ENCODE peak calls at places on chromosome 16, in four cellular contexts. One of them, this sample, is unnamed.
A peak's percentile ranks its signal among the peaks of the same experiment; 100 is the strongest.

GRCh38 chr16:79417465-79418093 is 183.0 kb downstream of the MAF start:
- DNase-seq in cardiac muscle cell: no peak
- DNase-seq in colonic mucosa: no peak
- DNase-seq in GM12865: no peak
- DNase-seq in this sample: no peak

GRCh38 chr16:10944249-10945064 is at the start of gene CLEC16A:
- DNase-seq in cardiac muscle cell: peak; percentile 98
- DNase-seq in colonic mucosa: peak; percentile 98
- DNase-seq in GM12865: peak; percentile 98
- DNase-seq in this sample: peak; percentile 89

GRCh38 chr16:57923418-57923817 is 47.5 kb downstream of the CNGB1 start:
- DNase-seq in cardiac muscle cell: no peak
- DNase-seq in colonic mucosa: no peak
- DNase-seq in GM12865: no peak
- DNase-seq in this sample: no peak

GRCh38 chr16:21702259-21702658 is 38.5 kb downstream of the OTOA start:
- DNase-seq in cardiac muscle cell: no peak
- DNase-seq in colonic mucosa: no peak
- DNase-seq in GM12865: no peak
- DNase-seq in this sample: no peak

GRCh38 chr16:69494993-69495392 is 70.6 kb downstream of the CYB5B start:
- DNase-seq in cardiac muscle cell: peak; percentile 2
- DNase-seq in colonic mucosa: peak; percentile 32
- DNase-seq in GM12865: peak; percentile 49
- DNase-seq in this sample: no peak

GRCh38 chr16:78200623-78201096 is 101.2 kb downstream of the WWOX start:
- DNase-seq in cardiac muscle cell: no peak
- DNase-seq in colonic mucosa: no peak
- DNase-seq in GM12865: no peak
- DNase-seq in this sample: no peak

GRCh38 chr16:35730251-35730650 is 2270.8 kb downstream of the TP53TG3F start:
- DNase-seq in cardiac muscle cell: no peak
- DNase-seq in colonic mucosa: no peak
- DNase-seq in GM12865: no peak
- DNase-seq in this sample: no peak

GRCh38 chr16:27515874-27516353 is 33.8 kb downstream of the GTF3C1 start:
- DNase-seq in cardiac muscle cell: peak; percentile 32
- DNase-seq in colonic mucosa: no peak
- DNase-seq in GM12865: peak; percentile 57
- DNase-seq in this sample: no peak

GRCh38 chr16:1823821-1824220 is 2.8 kb downstream of the HAGH start:
- DNase-seq in cardiac muscle cell: peak; percentile 58
- DNase-seq in colonic mucosa: no peak
- DNase-seq in GM12865: peak; percentile 83
- DNase-seq in this sample: no peak

GRCh38 chr16:85715169-85716015 is 26.6 kb upstream of the GINS2 start:
- DNase-seq in cardiac muscle cell: peak; percentile 18
- DNase-seq in colonic mucosa: no peak
- DNase-seq in GM12865: no peak
- DNase-seq in this sample: no peak

GRCh38 chr16:24409045-24409444 is 130.3 kb upstream of the RBBP6 start:
- DNase-seq in cardiac muscle cell: peak; percentile 3
- DNase-seq in colonic mucosa: no peak
- DNase-seq in GM12865: peak; percentile 53
- DNase-seq in this sample: no peak

GRCh38 chr16:58842746-58843145 is 108.6 kb upstream of the GOT2 start:
- DNase-seq in cardiac muscle cell: no peak
- DNase-seq in colonic mucosa: no peak
- DNase-seq in GM12865: no peak
- DNase-seq in this sample: no peak

GRCh38 chr16:27230562-27230991 is 27.3 kb downstream of the KDM8 start:
- DNase-seq in cardiac muscle cell: peak; percentile 25
- DNase-seq in colonic mucosa: peak; percentile 91
- DNase-seq in GM12865: no peak
- DNase-seq in this sample: no peak

GRCh38 chr16:57795431-57795878 is 6.8 kb downstream of the KIFC3 start:
- DNase-seq in cardiac muscle cell: peak; percentile 61
- DNase-seq in colonic mucosa: no peak
- DNase-seq in GM12865: peak; percentile 70
- DNase-seq in this sample: no peak

GRCh38 chr16:74573622-74574021 is 33.3 kb downstream of the GLG1 start:
- DNase-seq in cardiac muscle cell: no peak
- DNase-seq in colonic mucosa: no peak
- DNase-seq in GM12865: no peak
- DNase-seq in this sample: no peak

GRCh38 chr16:1673424-1674151 is 4.5 kb upstream of the JPT2 start:
- DNase-seq in cardiac muscle cell: peak; percentile 29
- DNase-seq in colonic mucosa: no peak
- DNase-seq in GM12865: no peak
- DNase-seq in this sample: no peak

GRCh38 chr16:22183901-22184614 is 21.8 kb downstream of the SDR42E2 start:
- DNase-seq in cardiac muscle cell: no peak
- DNase-seq in colonic mucosa: no peak
- DNase-seq in GM12865: peak; percentile 46
- DNase-seq in this sample: no peak

GRCh38 chr16:53884748-53885147 is 180.8 kb downstream of the FTO start:
- DNase-seq in cardiac muscle cell: no peak
- DNase-seq in colonic mucosa: no peak
- DNase-seq in GM12865: no peak
- DNase-seq in this sample: no peak

GRCh38 chr16:88477631-88478030 is 24.6 kb downstream of the ZFPM1 start:
- DNase-seq in cardiac muscle cell: no peak
- DNase-seq in colonic mucosa: no peak
- DNase-seq in GM12865: no peak
- DNase-seq in this sample: no peak

GRCh38 chr16:56344518-56345405 is 80.6 kb downstream of the AMFR start:
- DNase-seq in cardiac muscle cell: no peak
- DNase-seq in colonic mucosa: no peak
- DNase-seq in GM12865: no peak
- DNase-seq in this sample: no peak

GRCh38 chr16:75310541-75310940 is 59.1 kb upstream of the BCAR1 start:
- DNase-seq in cardiac muscle cell: no peak
- DNase-seq in colonic mucosa: no peak
- DNase-seq in GM12865: no peak
- DNase-seq in this sample: no peak

GRCh38 chr16:535446-536405 is 8.2 kb downstream of the CAPN15 start:
- DNase-seq in cardiac muscle cell: no peak
- DNase-seq in colonic mucosa: peak; percentile 87
- DNase-seq in GM12865: no peak
- DNase-seq in this sample: no peak

GRCh38 chr16:49661465-49662187 is 194.3 kb downstream of the ZNF423 start:
- DNase-seq in cardiac muscle cell: no peak
- DNase-seq in colonic mucosa: no peak
- DNase-seq in GM12865: no peak
- DNase-seq in this sample: no peak

GRCh38 chr16:49660647-49661046 is 195.3 kb downstream of the ZNF423 start:
- DNase-seq in cardiac muscle cell: no peak
- DNase-seq in colonic mucosa: no peak
- DNase-seq in GM12865: no peak
- DNase-seq in this sample: no peak

GRCh38 chr16:49663081-49664057 is 192.5 kb downstream of the ZNF423 start:
- DNase-seq in cardiac muscle cell: no peak
- DNase-seq in colonic mucosa: peak; percentile 34
- DNase-seq in GM12865: no peak
- DNase-seq in this sample: no peak

GRCh38 chr16:49659356-49659755 is 196.6 kb downstream of the ZNF423 start:
- DNase-seq in cardiac muscle cell: no peak
- DNase-seq in colonic mucosa: no peak
- DNase-seq in GM12865: no peak
- DNase-seq in this sample: no peak

DNA sequence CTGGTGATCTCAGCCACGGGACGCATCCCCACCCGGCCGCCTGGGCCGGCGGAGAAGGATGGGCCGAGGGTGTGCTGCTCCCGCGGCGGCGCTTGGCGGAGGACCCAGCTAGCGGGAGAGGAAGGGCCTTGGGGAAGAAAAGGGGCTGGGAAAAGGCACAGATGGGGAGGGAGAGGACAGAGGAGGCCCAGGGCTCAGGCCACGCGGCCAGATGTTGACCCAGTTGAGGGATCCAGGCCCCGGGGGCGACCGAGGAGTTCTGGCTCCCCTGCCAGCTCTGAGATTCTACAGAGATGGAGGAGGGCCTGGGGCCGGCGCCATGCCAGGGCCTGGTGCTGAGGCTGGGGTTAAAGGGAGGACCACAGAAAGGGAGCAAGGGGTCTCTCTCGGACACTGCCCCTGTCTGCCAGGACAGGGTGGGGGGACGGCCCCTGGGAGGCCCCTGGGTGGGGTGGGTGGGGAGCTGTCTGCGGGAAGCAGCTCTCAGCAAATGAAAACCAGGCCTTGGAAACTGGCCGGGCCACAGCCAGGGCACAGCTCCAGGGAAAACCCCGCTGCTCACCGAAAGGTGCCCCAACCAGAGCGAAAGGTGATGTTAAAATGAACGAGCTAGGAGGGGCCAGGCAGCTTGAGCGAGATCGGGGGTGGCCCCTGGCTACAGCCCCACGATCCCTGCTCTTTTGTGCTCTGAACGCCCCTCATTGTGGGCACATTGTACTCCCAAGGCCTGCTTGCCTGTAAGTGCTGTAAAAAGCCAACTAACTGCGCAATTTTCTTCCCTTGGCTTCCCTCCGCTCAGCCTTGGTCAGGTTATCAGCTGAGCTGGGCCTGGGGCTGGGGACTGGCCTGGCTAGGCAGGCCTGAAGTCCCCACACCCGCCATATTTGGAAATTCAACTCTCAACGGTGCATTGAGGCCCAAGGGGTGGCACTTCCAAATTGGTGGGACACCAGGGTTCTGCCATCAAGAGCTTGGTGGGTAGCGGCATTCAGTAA is 191.4 kb downstream of the ZNF423 start:
- DNase-seq in cardiac muscle cell: no peak
- DNase-seq in colonic mucosa: peak; percentile 25
- DNase-seq in GM12865: no peak
- DNase-seq in this sample: no peak
- H3K4me3 ChIP-seq in cardiac muscle cell: no peak overlapping the region
- H3K4me3 ChIP-seq in colonic mucosa: no peak overlapping the region
- H3K4me3 ChIP-seq in GM12865: no peak overlapping the region
- H3K4me3 ChIP-seq in this sample: no peak overlapping the region

GRCh38 chr16:63289834-63290460 is 1253.7 kb upstream of the CDH8 start:
- DNase-seq in cardiac muscle cell: peak; percentile 75
- DNase-seq in colonic mucosa: peak; percentile 38
- DNase-seq in GM12865: peak; percentile 50
- DNase-seq in this sample: no peak
- TF ChIP-seq CTCF in cardiac muscle cell: peak; percentile 60
- TF ChIP-seq CTCF in colonic mucosa: peak; percentile 64
- TF ChIP-seq CTCF in GM12865: peak; percentile 76
- TF ChIP-seq CTCF in this sample: peak; percentile 57

DNA sequence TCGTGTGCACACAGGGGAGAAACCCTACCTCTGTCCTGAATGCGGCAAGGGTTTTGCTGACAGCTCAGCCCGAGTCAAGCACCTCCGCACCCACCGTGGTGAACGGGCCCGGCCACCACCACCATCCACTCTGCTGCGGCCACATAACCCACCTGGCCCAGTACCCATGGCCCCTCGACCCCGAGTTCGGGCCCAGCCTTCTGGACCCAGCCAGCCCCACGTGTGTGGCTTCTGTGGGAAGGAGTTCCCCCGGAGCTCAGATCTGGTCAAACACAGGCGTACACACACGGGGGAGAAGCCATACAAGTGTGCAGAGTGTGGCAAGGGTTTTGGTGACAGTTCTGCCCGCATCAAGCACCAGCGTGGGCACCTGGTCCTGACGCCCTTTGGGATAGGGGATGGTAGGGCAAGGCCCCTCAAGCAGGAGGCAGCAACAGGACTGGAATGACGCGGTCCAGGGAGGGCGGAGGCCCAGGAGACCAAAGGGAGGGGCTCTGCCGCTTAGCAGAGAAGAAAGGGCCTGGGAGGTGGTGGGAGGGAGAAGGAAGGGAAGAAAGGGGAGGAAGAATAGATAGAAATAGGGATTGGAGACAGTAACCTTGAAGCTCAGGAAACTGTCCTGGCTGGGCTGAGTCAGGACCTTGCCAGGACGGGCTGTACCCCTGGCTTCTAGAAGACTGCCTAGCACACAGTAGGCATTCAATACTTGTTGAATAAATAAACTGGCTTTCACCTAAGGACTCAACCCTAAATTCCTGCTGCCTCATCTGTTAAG is 3.6 kb downstream of the ZNF48 start:
- DNase-seq in cardiac muscle cell: no peak
- DNase-seq in colonic mucosa: no peak
- DNase-seq in GM12865: no peak
- DNase-seq in this sample: no peak
- H3K4me3 ChIP-seq in cardiac muscle cell: no peak overlapping the region
- H3K4me3 ChIP-seq in colonic mucosa: no peak overlapping the region
- H3K4me3 ChIP-seq in GM12865: no peak overlapping the region
- H3K4me3 ChIP-seq in this sample: no peak overlapping the region

GRCh38 chr16:73031155-73031866 is 16.6 kb downstream of the ZFHX3 start:
- DNase-seq in cardiac muscle cell: no peak
- DNase-seq in colonic mucosa: no peak
- DNase-seq in GM12865: no peak
- DNase-seq in this sample: no peak
- TF ChIP-seq CTCF in cardiac muscle cell: peak; percentile 11
- TF ChIP-seq CTCF in colonic mucosa: no peak
- TF ChIP-seq CTCF in GM12865: no peak
- TF ChIP-seq CTCF in this sample: no peak

GRCh38 chr16:12122202-12122601 is 145.7 kb downstream of the SNX29 start:
- DNase-seq in cardiac muscle cell: no peak
- DNase-seq in colonic mucosa: no peak
- DNase-seq in GM12865: no peak
- DNase-seq in this sample: no peak

GRCh38 chr16:12124742-12125141 is 148.2 kb downstream of the SNX29 start:
- DNase-seq in cardiac muscle cell: no peak
- DNase-seq in colonic mucosa: no peak
- DNase-seq in GM12865: no peak
- DNase-seq in this sample: no peak

GRCh38 chr16:12123462-12123861 is 146.9 kb downstream of the SNX29 start:
- DNase-seq in cardiac muscle cell: no peak
- DNase-seq in colonic mucosa: no peak
- DNase-seq in GM12865: no peak
- DNase-seq in this sample: no peak

GRCh38 chr16:12127244-12127643 is 150.7 kb downstream of the SNX29 start:
- DNase-seq in cardiac muscle cell: no peak
- DNase-seq in colonic mucosa: no peak
- DNase-seq in GM12865: no peak
- DNase-seq in this sample: no peak

GRCh38 chr16:12126091-12126806 is 149.7 kb downstream of the SNX29 start:
- DNase-seq in cardiac muscle cell: no peak
- DNase-seq in colonic mucosa: no peak
- DNase-seq in GM12865: no peak
- DNase-seq in this sample: no peak
- H3K4me3 ChIP-seq in cardiac muscle cell: no peak overlapping the region
- H3K4me3 ChIP-seq in colonic mucosa: no peak overlapping the region
- H3K4me3 ChIP-seq in GM12865: no peak overlapping the region
- H3K4me3 ChIP-seq in this sample: no peak overlapping the region